ENCODE peak calls at places on chromosomes 11 and 22, in six cellular contexts. N is mesenchymal stem cell, V is H9, B is IMR-90, W is mesendoderm, X is H1. C is an unnamed sample.

GRCh38 chr11:78062671-78063070 is 990 bp upstream of the THRSP start:
- DNase-seq in N (no peak), V (no peak), B (no peak), W (no peak), X (no peak), C (no peak)

GRCh38 chr11:15563054-15563453 is 448.3 kb downstream of the INSC start:
- DNase-seq in N (no peak), V (no peak), B (no peak), W (no peak), X (no peak), C (no peak)

GRCh38 chr11:34313099-34313517 is 44.7 kb downstream of the ABTB2 start:
- DNase-seq in N (no peak), V (peak; percentile 37), B (no peak), W (no peak), X (no peak), C (no peak)

GRCh38 chr11:47149781-47150180 is 26.9 kb downstream of the ARFGAP2 start:
- DNase-seq in N (no peak), V (no peak), B (no peak), W (no peak), X (no peak), C (no peak)

GRCh38 chr11:43735931-43736330 is 55.4 kb downstream of the HSD17B12 start:
- DNase-seq in N (no peak), V (no peak), B (peak; percentile 71), W (no peak), X (no peak), C (no peak)

GRCh38 chr22:44628273-44628672 is 73.7 kb upstream of the PRR5 start:
- DNase-seq in N (no peak), V (no peak), B (no peak), W (no peak), X (no peak), C (no peak)

GRCh38 chr11:116696381-116696941 is 76.3 kb downstream of the BUD13 start:
- DNase-seq in N (no peak), V (peak; percentile 94), B (no peak), W (peak; percentile 73), X (peak; percentile 57), C (no peak)

GRCh38 chr11:102802341-102802740 is 4.4 kb upstream of the MMP1 start:
- DNase-seq in N (peak; percentile 28), V (no peak), B (peak; percentile 95), W (no peak), X (no peak), C (no peak)

GRCh38 chr22:36336246-36337182 is 51.3 kb downstream of the MYH9 start:
- DNase-seq in N (no peak), V (no peak), B (no peak), W (no peak), X (no peak), C (no peak)
- H2BK15ac ChIP-seq in N (no peak overlapping the region), V (no peak overlapping the region), B (peak overlapping the region; percentile 58), W (no peak overlapping the region), X (no peak overlapping the region), C (no peak overlapping the region)

DNA sequence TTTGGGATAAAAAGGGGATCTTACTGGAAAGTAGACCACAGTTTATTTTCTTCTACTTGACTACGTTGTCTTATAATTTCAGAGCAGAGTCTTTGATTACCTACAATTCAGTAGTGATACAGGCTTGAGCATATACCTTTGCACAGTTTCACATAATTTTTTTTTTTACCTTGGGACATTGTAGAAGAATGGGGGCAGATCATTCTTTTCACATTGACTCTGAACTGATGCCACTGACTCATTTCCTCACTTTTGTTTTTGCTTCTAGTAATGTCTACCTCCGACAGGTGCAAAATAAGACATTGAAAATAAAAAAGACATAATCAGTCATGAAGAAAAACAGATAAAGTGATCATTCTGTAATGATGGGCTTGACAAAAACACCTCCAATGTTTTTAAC is 688.3 kb upstream of the CHORDC1 start:
- DNase-seq in N (no peak), V (no peak), B (no peak), W (no peak), X (no peak), C (no peak)
- H2BK15ac ChIP-seq in N (no peak overlapping the region), V (no peak overlapping the region), B (no peak overlapping the region), W (no peak overlapping the region), X (no peak overlapping the region), C (no peak overlapping the region)

GRCh38 chr22:27046603-27047002 is 389.2 kb downstream of the MIAT start:
- DNase-seq in N (no peak), V (no peak), B (no peak), W (no peak), X (no peak), C (no peak)

GRCh38 chr22:27046126-27046525 is 388.7 kb downstream of the MIAT start:
- DNase-seq in N (no peak), V (no peak), B (no peak), W (no peak), X (no peak), C (no peak)

GRCh38 chr22:27041745-27042144 is 384.4 kb downstream of the MIAT start:
- DNase-seq in N (no peak), V (no peak), B (no peak), W (no peak), X (no peak), C (no peak)

GRCh38 chr22:27043246-27043645 is 385.9 kb downstream of the MIAT start:
- DNase-seq in N (no peak), V (no peak), B (no peak), W (no peak), X (no peak), C (no peak)

DNA sequence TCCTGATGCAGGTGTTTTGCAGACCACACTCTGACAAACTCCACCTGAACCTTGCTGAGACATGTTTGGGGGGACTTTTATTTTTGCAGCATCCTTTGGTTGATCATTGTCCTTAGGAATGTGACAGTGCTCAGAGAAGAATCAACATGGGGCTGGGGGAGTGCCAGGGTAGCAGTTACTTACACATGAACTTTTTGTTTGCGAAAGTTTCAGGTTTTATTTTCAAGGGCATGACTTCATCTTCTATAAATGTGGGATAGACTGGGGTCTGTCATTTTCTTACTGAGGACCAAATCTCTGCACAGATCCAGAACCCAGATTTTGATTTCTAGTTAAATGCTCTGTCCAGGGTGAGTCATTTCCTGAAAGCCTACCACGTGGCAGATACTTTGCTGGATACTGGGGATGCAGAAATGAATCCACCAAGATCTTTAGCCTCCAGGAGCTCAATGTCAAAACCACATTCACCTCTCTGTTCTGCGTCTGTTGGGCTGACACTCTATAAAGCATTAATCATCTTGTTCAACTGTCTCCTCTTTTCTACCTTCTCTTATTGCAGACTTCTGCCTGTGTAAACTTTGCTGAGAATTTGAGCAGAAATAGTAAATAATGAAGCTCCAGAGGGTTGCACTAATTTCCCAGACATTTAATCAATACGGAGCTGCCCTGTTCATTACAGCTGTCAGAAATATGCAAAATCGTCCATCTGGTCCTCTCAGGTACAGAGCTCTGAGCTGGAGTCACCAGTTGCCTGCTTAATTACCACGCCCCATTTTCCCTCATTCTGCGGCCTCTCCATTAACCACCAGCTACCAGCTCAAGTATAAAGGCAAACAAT is 387.9 kb downstream of the MIAT start:
- DNase-seq in N (peak; percentile 73), V (no peak), B (peak; percentile 36), W (peak; percentile 62), X (no peak), C (no peak)
- H2BK15ac ChIP-seq in N (no peak overlapping the region), V (no peak overlapping the region), B (no peak overlapping the region), W (no peak overlapping the region), X (no peak overlapping the region), C (no peak overlapping the region)

DNA sequence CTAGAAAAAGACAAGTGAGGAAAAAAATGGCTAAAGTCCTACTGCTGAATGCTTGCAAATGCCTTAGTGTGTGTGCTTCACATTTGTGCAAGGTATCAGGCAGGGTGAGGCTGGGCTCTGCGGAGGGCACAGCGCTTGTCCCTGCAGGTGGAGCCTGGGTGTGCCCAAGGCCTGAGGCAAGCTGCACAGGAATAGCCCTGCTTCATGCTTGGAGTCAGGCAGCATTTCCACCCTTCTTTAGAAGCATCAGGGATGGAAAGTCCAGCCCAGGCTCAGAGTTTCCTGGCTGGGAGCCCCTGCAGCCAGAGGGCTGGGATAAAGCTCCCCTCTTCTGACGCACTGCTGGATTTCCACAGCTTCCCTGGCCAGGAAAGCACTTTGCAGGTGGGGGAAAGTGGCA is 63.5 kb downstream of the GALNT18 start:
- DNase-seq in N (no peak), V (no peak), B (no peak), W (no peak), X (no peak), C (no peak)
- H2BK15ac ChIP-seq in N (no peak overlapping the region), V (no peak overlapping the region), B (no peak overlapping the region), W (no peak overlapping the region), X (no peak overlapping the region), C (no peak overlapping the region)

DNA sequence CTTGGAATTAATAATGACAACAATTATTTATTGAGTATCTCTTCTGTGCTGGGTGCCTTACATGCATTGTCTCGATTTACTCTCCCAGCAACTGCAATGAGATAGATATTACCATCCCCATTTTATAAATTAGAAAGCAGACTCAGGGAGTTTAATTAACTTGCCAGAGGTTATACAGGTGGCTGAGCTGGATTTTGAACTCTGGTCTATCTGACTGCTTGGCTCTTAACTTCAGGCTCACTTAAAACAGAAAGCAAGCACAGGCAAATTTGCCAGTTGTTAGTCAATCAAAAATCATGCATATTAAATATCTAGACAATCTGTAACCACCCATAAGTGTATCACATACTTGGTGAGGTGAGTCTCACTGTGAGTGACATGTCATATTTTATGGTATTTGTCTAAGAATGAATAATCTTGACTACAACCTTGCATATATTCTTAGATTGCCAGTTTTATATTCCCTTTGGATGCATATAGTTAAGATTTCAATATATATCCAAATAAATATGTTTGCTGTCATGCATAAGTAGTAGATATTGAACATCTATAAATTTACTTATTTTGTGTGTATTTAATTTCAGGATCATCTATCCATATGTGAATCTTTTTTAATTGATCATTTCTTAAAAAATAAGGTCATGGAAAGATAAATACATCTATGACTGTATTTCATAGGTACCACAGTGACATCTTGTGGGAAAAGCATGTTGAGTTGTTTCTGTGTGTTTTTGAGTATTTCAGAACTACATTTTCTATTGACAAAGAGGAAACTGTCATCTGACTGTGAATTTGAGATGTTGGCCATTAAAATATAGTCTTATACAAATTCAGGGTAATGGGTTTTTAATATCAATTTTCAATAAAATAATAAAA is 112.0 kb upstream of the ARHGAP42 start:
- DNase-seq in N (peak; percentile 55), V (no peak), B (peak; percentile 59), W (peak; percentile 47), X (no peak), C (no peak)
- H2BK15ac ChIP-seq in N (no peak overlapping the region), V (no peak overlapping the region), B (no peak overlapping the region), W (no peak overlapping the region), X (no peak overlapping the region), C (no peak overlapping the region)

GRCh38 chr22:48724899-48725298 is 1102.8 kb downstream of the BRD1 start:
- DNase-seq in N (no peak), V (no peak), B (no peak), W (no peak), X (no peak), C (no peak)
- H2BK15ac ChIP-seq in N (no peak overlapping the region), V (no peak overlapping the region), B (no peak overlapping the region), W (no peak overlapping the region), X (no peak overlapping the region), C (no peak overlapping the region)